ENCODE peak calls at places on chromosomes 1 and 21, in eight cellular contexts. E, I, O, N, R, Z, B and A are unnamed samples.

GRCh38 chr1:61754545-61754944 is 12.3 kb downstream of the PATJ start:
- DNase-seq in E (no peak), I (peak), O (no peak), N (no peak), R (no peak), Z (no peak), B (peak), A (peak)

GRCh38 chr1:213761845-213762407 is 225.8 kb upstream of the PROX1 start:
- DNase-seq in E (no peak), I (peak), O (no peak), N (no peak), R (no peak), Z (no peak), B (no peak), A (no peak)

GRCh38 chr21:39216290-39216689 is 33.0 kb upstream of the PSMG1 start:
- DNase-seq in E (no peak), I (no peak), O (no peak), N (no peak), R (no peak), Z (no peak), B (no peak), A (no peak)

GRCh38 chr21:34526618-34527290 is 14.7 kb upstream of the KCNE1 start:
- DNase-seq in E (no peak), I (peak), O (no peak), N (peak), R (peak), Z (peak), B (peak), A (peak)

GRCh38 chr1:206986885-206987284 is 16.6 kb upstream of the FCAMR start:
- DNase-seq in E (no peak), I (no peak), O (no peak), N (no peak), R (no peak), Z (no peak), B (no peak), A (no peak)

GRCh38 chr1:33152685-33153432 is 29.0 kb downstream of the TRIM62 start:
- DNase-seq in E (no peak), I (peak), O (no peak), N (no peak), R (peak), Z (no peak), B (no peak), A (no peak)

GRCh38 chr1:19511117-19511516 is 25.8 kb upstream of the CAPZB start:
- DNase-seq in E (no peak), I (no peak), O (no peak), N (no peak), R (no peak), Z (no peak), B (no peak), A (no peak)

GRCh38 chr1:95076034-95076433 is 3.3 kb upstream of the ALG14 start:
- DNase-seq in E (no peak), I (no peak), O (no peak), N (no peak), R (no peak), Z (no peak), B (no peak), A (no peak)

GRCh38 chr21:45513003-45513706 is 29.1 kb downstream of the SLC19A1 start:
- DNase-seq in E (no peak), I (no peak), O (no peak), N (no peak), R (no peak), Z (no peak), B (peak), A (peak)

GRCh38 chr21:41229527-41230248 is 61.7 kb downstream of the BACE2 start:
- DNase-seq in E (no peak), I (no peak), O (no peak), N (no peak), R (no peak), Z (no peak), B (no peak), A (no peak)

GRCh38 chr1:208115924-208116614 is 128.1 kb downstream of the PLXNA2 start:
- DNase-seq in E (no peak), I (no peak), O (no peak), N (no peak), R (no peak), Z (no peak), B (no peak), A (no peak)

GRCh38 chr1:12654004-12654567 is 10.2 kb downstream of the AADACL4 start:
- DNase-seq in E (no peak), I (no peak), O (no peak), N (no peak), R (no peak), Z (no peak), B (no peak), A (peak)

GRCh38 chr1:213201380-213202155 is 150.5 kb downstream of the RPS6KC1 start:
- DNase-seq in E (no peak), I (no peak), O (no peak), N (no peak), R (no peak), Z (no peak), B (no peak), A (no peak)

GRCh38 chr1:155113450-155113985 is 14.2 kb upstream of the EFNA1 start:
- DNase-seq in E (no peak), I (no peak), O (no peak), N (no peak), R (no peak), Z (no peak), B (no peak), A (no peak)

GRCh38 chr1:43293896-43294760 is 6.7 kb upstream of the TIE1 start:
- DNase-seq in E (no peak), I (no peak), O (no peak), N (peak), R (peak), Z (peak), B (no peak), A (peak)

GRCh38 chr21:16304700-16305099 is 574.9 kb downstream of the USP25 start:
- DNase-seq in E (no peak), I (no peak), O (no peak), N (no peak), R (no peak), Z (no peak), B (no peak), A (no peak)

GRCh38 chr21:44253832-44254700 is 7.6 kb downstream of the DNMT3L start:
- DNase-seq in E (no peak), I (peak), O (no peak), N (no peak), R (no peak), Z (no peak), B (no peak), A (no peak)

GRCh38 chr1:60173006-60173405 is 99.4 kb upstream of the C1orf87 start:
- DNase-seq in E (no peak), I (no peak), O (no peak), N (no peak), R (no peak), Z (no peak), B (no peak), A (no peak)

GRCh38 chr1:54800899-54801759 is at the start of gene TTC22:
- DNase-seq in E (peak), I (peak), O (peak), N (no peak), R (peak), Z (no peak), B (peak), A (peak)

GRCh38 chr21:29654855-29655254 is 284.9 kb downstream of the GRIK1 start:
- DNase-seq in E (no peak), I (no peak), O (no peak), N (no peak), R (no peak), Z (peak), B (no peak), A (no peak)

GRCh38 chr1:117146570-117147340 is 25.2 kb upstream of the TRIM45 start:
- DNase-seq in E (no peak), I (no peak), O (no peak), N (peak), R (peak), Z (no peak), B (no peak), A (peak)

GRCh38 chr1:64246294-64246917 is 43.0 kb downstream of the UBE2U start:
- DNase-seq in E (no peak), I (no peak), O (no peak), N (no peak), R (peak), Z (peak), B (no peak), A (peak)

GRCh38 chr1:235910357-235911299 is 43.9 kb upstream of the LYST start:
- DNase-seq in E (no peak), I (peak), O (no peak), N (peak), R (peak), Z (peak), B (peak), A (peak)

GRCh38 chr21:41993744-41994143 is 16.4 kb downstream of the ZBTB21 start:
- DNase-seq in E (no peak), I (no peak), O (no peak), N (no peak), R (peak), Z (no peak), B (no peak), A (no peak)

GRCh38 chr1:210653771-210654170 is 325.1 kb downstream of the HHAT start:
- DNase-seq in E (no peak), I (no peak), O (no peak), N (no peak), R (no peak), Z (peak), B (no peak), A (peak)

GRCh38 chr1:214700381-214700780 is 97.4 kb downstream of the CENPF start:
- DNase-seq in E (no peak), I (peak), O (no peak), N (no peak), R (no peak), Z (no peak), B (no peak), A (no peak)

GRCh38 chr1:12597792-12598191 is 20.2 kb downstream of the DHRS3 start:
- DNase-seq in E (no peak), I (no peak), O (no peak), N (no peak), R (no peak), Z (no peak), B (no peak), A (peak)

GRCh38 chr1:86471296-86471695 is 2.6 kb downstream of the CLCA1 start:
- DNase-seq in E (no peak), I (no peak), O (no peak), N (no peak), R (no peak), Z (no peak), B (no peak), A (no peak)

GRCh38 chr1:224331326-224331725 is 1.4 kb upstream of the NVL start:
- DNase-seq in E (no peak), I (no peak), O (no peak), N (no peak), R (no peak), Z (no peak), B (no peak), A (no peak)

GRCh38 chr1:192807968-192808587 is 761 bp upstream of the RGS2 start:
- DNase-seq in E (no peak), I (no peak), O (no peak), N (no peak), R (no peak), Z (no peak), B (no peak), A (peak)

GRCh38 chr1:57843760-57844159 is 419.9 kb upstream of the DAB1 start:
- DNase-seq in E (no peak), I (no peak), O (no peak), N (no peak), R (no peak), Z (no peak), B (no peak), A (no peak)

GRCh38 chr1:11649624-11650330 is 4.5 kb downstream of the FBXO2 start:
- DNase-seq in E (no peak), I (no peak), O (no peak), N (no peak), R (no peak), Z (no peak), B (no peak), A (peak)

GRCh38 chr1:228768345-228768717 is 33.1 kb downstream of the RHOU start:
- DNase-seq in E (no peak), I (no peak), O (no peak), N (no peak), R (no peak), Z (no peak), B (no peak), A (no peak)

GRCh38 chr1:151639466-151639865 is 27.6 kb downstream of the SNX27 start:
- DNase-seq in E (no peak), I (no peak), O (no peak), N (no peak), R (peak), Z (no peak), B (no peak), A (no peak)